ENCODE peak calls at places on chromosomes 4 and X, in seven cellular contexts. N, D, R, P, L, E and O are unnamed samples.

GRCh38 chr4:137226900-137227299 is 305.4 kb downstream of the PCDH18 start:
- DNase-seq in P (peak), E (peak), R (no peak), D (no peak), L (peak), N (no peak), O (no peak)

GRCh38 chr4:161629694-161630441 is 533.9 kb downstream of the FSTL5 start:
- DNase-seq in N (no peak), R (no peak), D (no peak), P (no peak), E (no peak), L (no peak), O (no peak)

GRCh38 chrX:118724775-118725174 is 2.6 kb upstream of the IL13RA1 start:
- DNase-seq in R (no peak), E (no peak), D (no peak), N (no peak), L (peak), P (no peak), O (no peak)

GRCh38 chr4:154039435-154040061 is 250.7 kb upstream of the SFRP2 start:
- DNase-seq in N (no peak), P (no peak), L (peak), D (no peak), R (no peak), E (no peak), O (no peak)

GRCh38 chr4:83569967-83570366 is 34.1 kb downstream of the GPAT3 start:
- DNase-seq in E (no peak), L (no peak), D (no peak), P (no peak), R (no peak), N (peak), O (no peak)

GRCh38 chr4:80235451-80235850 is 31.0 kb upstream of the FGF5 start:
- DNase-seq in N (no peak), L (peak), R (no peak), D (no peak), E (no peak), P (no peak), O (no peak)

GRCh38 chrX:56563231-56564116 is at the start of gene UBQLN2:
- DNase-seq in L (peak), D (peak), N (peak), P (peak), E (peak), R (peak), O (peak)

GRCh38 chr4:128353791-128354190 is 66.2 kb upstream of the PGRMC2 start:
- DNase-seq in N (no peak), P (no peak), L (no peak), D (no peak), R (no peak), E (no peak), O (no peak)

GRCh38 chrX:56745019-56745418 is 16.0 kb downstream of the NBDY start:
- DNase-seq in P (no peak), E (no peak), L (peak), R (no peak), N (no peak), D (peak), O (no peak)

GRCh38 chr4:121656269-121656641 is 40.5 kb downstream of the ANXA5 start:
- DNase-seq in N (peak), D (peak), P (peak), E (peak), L (peak), R (peak), O (peak)

GRCh38 chr4:13178621-13179020 is 305.5 kb downstream of the RAB28 start:
- DNase-seq in L (no peak), P (no peak), E (no peak), D (no peak), R (no peak), N (no peak), O (no peak)

GRCh38 chr4:65066106-65066505 is 604.2 kb downstream of the EPHA5 start:
- DNase-seq in R (no peak), L (no peak), N (no peak), D (no peak), P (no peak), E (no peak), O (no peak)

GRCh38 chr4:107210450-107211239 is 174.5 kb upstream of the DKK2 start:
- DNase-seq in N (no peak), P (no peak), E (no peak), R (no peak), L (peak), D (no peak), O (no peak)

GRCh38 chrX:4978613-4979012 is 1250.1 kb downstream of the NLGN4X start:
- DNase-seq in L (no peak), P (no peak), E (no peak), R (no peak), N (no peak), D (no peak), O (no peak)

GRCh38 chr4:177419416-177419815 is 22.8 kb downstream of the AGA start:
- DNase-seq in P (no peak), L (no peak), E (no peak), R (no peak), N (no peak), D (no peak), O (no peak)

GRCh38 chr4:1291091-1291490 is 1.4 kb downstream of the MAEA start:
- DNase-seq in R (no peak), N (no peak), E (no peak), D (no peak), L (no peak), P (no peak), O (no peak)

GRCh38 chr4:172543249-172543648 is 625.4 kb upstream of the GALNT7 start:
- DNase-seq in E (peak), N (no peak), P (no peak), R (no peak), D (no peak), L (no peak), O (no peak)

GRCh38 chr4:88359558-88359957 is 19.1 kb upstream of the HERC6 start:
- DNase-seq in D (no peak), N (no peak), R (no peak), E (no peak), P (no peak), L (no peak), O (no peak)

GRCh38 chrX:103061486-103061885 is 2.5 kb downstream of the BEX1 start:
- DNase-seq in P (no peak), D (no peak), E (no peak), R (no peak), L (no peak), N (no peak), O (no peak)

GRCh38 chr4:26858947-26859401 is 1.7 kb upstream of the STIM2 start:
- DNase-seq in R (no peak), D (no peak), L (no peak), N (peak), P (no peak), E (no peak), O (no peak)

GRCh38 chr4:152734015-152734698 is 45.4 kb downstream of the TIGD4 start:
- DNase-seq in D (no peak), N (no peak), P (no peak), R (no peak), L (no peak), E (no peak), O (no peak)

GRCh38 chr4:145679520-145679919 is 426 bp upstream of the C4orf51 start:
- DNase-seq in P (no peak), L (peak), R (peak), D (peak), E (no peak), N (peak), O (no peak)

GRCh38 chr4:17098401-17098800 is 200.0 kb upstream of the LDB2 start:
- DNase-seq in L (no peak), R (no peak), P (no peak), E (no peak), D (no peak), N (no peak), O (no peak)

GRCh38 chr4:170388255-170388654 is 298.5 kb upstream of the AADAT start:
- DNase-seq in P (no peak), R (no peak), D (no peak), N (no peak), E (no peak), L (peak), O (no peak)

GRCh38 chr4:182890202-182890601 is 27.0 kb downstream of the DCTD start:
- DNase-seq in N (no peak), D (no peak), L (no peak), R (no peak), E (no peak), P (no peak), O (no peak)

GRCh38 chr4:151468715-151469696 is 60.0 kb downstream of the FHIP1A start:
- DNase-seq in N (no peak), P (no peak), D (no peak), L (peak), E (no peak), R (no peak), O (no peak)

GRCh38 chrX:118847676-118848075 is 24.1 kb downstream of the ZCCHC12 start:
- DNase-seq in L (peak), D (no peak), E (peak), R (no peak), N (no peak), P (peak), O (no peak)

GRCh38 chrX:41785685-41786084 is 61.7 kb downstream of the GPR82 start:
- DNase-seq in D (no peak), N (no peak), P (no peak), R (no peak), L (no peak), E (no peak), O (no peak)
- TF ChIP-seq CTCF in D (no peak), N (no peak), P (no peak), R (no peak), L (no peak), E (no peak), O (no peak)

GRCh38 chrX:42976729-42977366 is 198.9 kb upstream of the PPP1R2C start:
- DNase-seq in D (no peak), N (no peak), P (no peak), E (no peak), R (no peak), L (no peak), O (no peak)
- TF ChIP-seq CTCF in D (no peak), N (no peak), P (no peak), E (no peak), R (no peak), L (no peak), O (no peak)

DNA sequence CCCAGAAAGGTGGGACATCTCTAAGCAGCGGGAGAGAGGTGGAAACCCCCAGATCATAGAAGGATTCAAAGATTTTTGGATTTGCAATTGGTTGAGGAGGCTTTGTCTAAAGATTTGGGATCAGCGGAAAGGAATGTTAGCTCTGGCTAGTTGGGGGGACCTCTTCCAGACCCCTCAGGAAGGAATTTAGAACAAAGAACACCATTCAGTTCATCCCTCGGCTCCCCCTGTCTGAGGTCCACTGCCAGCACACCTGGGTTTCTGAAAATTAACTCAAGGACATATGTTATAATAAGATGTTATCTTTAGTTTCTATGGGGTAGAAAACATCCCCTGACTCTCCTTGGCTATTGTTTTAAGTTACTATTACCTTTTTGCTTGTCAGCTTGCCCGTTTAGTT is 163.6 kb downstream of the CEP135 start:
- DNase-seq in D (no peak), P (no peak), R (no peak), N (no peak), E (peak), L (no peak), O (no peak)
- TF ChIP-seq CTCF in D (no peak), P (peak), R (no peak), N (no peak), E (peak), L (peak), O (no peak)

GRCh38 chrX:149870840-149871239 is 10.1 kb upstream of the MAGEA8 start:
- DNase-seq in D (no peak), E (no peak), N (no peak), L (no peak), P (no peak), R (no peak), O (no peak)

GRCh38 chrX:149867488-149867887 is 13.5 kb upstream of the MAGEA8 start:
- DNase-seq in E (no peak), L (no peak), P (no peak), N (no peak), D (no peak), R (no peak), O (no peak)

GRCh38 chrX:149871433-149871832 is 9.6 kb upstream of the MAGEA8 start:
- DNase-seq in E (no peak), N (no peak), D (no peak), L (no peak), R (no peak), P (no peak), O (no peak)

GRCh38 chrX:149877157-149877556 is 3.8 kb upstream of the MAGEA8 start:
- DNase-seq in L (no peak), D (no peak), P (no peak), R (no peak), E (no peak), N (no peak), O (no peak)

DNA sequence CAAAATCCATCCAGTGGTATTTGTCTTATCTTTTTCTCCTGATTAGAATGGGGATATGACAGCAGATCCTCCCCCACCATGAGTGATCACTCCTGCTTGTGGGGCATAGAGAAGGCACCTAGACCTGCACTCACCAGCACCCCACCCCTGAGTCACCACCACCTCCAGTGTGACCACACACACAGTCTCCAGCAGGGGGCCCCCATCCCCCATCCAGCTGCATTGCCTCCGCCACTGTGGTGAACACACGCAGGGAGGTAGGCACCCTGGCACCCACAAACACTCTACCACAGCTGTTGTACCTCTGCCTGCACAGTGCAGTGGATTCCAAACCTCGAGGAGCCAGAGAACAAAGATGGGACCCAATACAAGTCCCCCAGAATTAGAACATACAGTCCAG is 9.0 kb upstream of the MAGEA8 start:
- DNase-seq in R (no peak), P (peak), D (no peak), N (no peak), L (peak), E (peak), O (peak)
- TF ChIP-seq CTCF in R (no peak), P (peak), D (peak), N (peak), L (peak), E (peak), O (peak)

GRCh38 chr4:67873116-67873515 is 10.7 kb downstream of the TMPRSS11D start:
- DNase-seq in P (no peak), N (no peak), L (no peak), D (no peak), R (no peak), E (no peak), O (no peak)
- TF ChIP-seq CTCF in P (no peak), N (no peak), L (no peak), D (no peak), R (no peak), E (no peak), O (no peak)

GRCh38 chrX:38717871-38718270 is 83.4 kb upstream of the MID1IP1 start:
- DNase-seq in P (peak), D (no peak), R (no peak), L (peak), N (no peak), E (peak), O (peak)
- TF ChIP-seq CTCF in P (peak), D (peak), R (peak), L (peak), N (no peak), E (peak), O (peak)

GRCh38 chr4:46270986-46271596 is 118.8 kb downstream of the GABRA2 start:
- DNase-seq in D (no peak), N (no peak), E (peak), P (no peak), R (no peak), L (peak), O (no peak)

GRCh38 chr4:46266106-46266505 is 123.8 kb downstream of the GABRA2 start:
- DNase-seq in D (no peak), L (no peak), R (no peak), E (no peak), N (no peak), P (no peak), O (no peak)

DNA sequence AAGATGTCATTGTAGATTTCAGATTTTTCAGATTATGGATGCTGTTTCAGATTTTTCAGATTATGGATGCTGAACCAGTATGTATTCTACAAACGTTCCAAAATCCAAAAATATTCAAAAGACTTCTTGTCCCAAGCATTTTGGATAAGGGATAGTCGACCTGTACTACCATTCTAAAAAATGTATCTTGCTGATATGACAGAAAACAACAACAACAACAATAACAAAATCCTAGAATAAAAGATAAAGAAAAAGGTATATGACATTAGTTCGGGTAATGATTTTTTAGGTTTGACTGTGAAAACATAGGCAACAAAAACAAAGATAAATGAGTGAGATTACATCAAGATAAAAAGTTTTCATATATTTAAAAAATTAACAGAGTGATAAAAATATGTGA is 122.1 kb downstream of the GABRA2 start:
- DNase-seq in L (no peak), P (no peak), D (no peak), N (no peak), R (no peak), E (no peak), O (no peak)
- TF ChIP-seq CTCF in L (no peak), P (no peak), D (no peak), N (no peak), R (no peak), E (no peak), O (no peak)

GRCh38 chrX:106203315-106203714 is 35.2 kb downstream of the PWWP3B start:
- DNase-seq in N (no peak), P (no peak), D (no peak), L (no peak), R (no peak), E (no peak), O (no peak)
- TF ChIP-seq CTCF in N (no peak), P (no peak), D (no peak), L (peak), R (no peak), E (no peak), O (no peak)